ENCODE peak calls at places on chromosome 17, in five cellular contexts. P is uterus, A is left lung, V is cardiac muscle cell, I is dorsolateral prefrontal cortex. S is an unnamed sample.

GRCh38 chr17:39863918-39864746 is at the start of gene IKZF3:
- DNase-seq in P (no peak), A (peak; percentile 81), V (peak; percentile 86), I (no peak), S (peak; percentile 75)

GRCh38 chr17:307295-307691 is 45.3 kb downstream of the RPH3AL start:
- DNase-seq in P (no peak), A (no peak), V (no peak), I (no peak), S (no peak)

GRCh38 chr17:4478318-4478830 is 20.3 kb upstream of the SPNS2 start:
- DNase-seq in P (no peak), A (no peak), V (no peak), I (no peak), S (no peak)

GRCh38 chr17:60153606-60154355 is 4.0 kb downstream of the CA4 start:
- DNase-seq in P (no peak), A (no peak), V (no peak), I (no peak), S (no peak)

GRCh38 chr17:17467720-17468119 is 9.1 kb upstream of the MED9 start:
- DNase-seq in P (no peak), A (no peak), V (no peak), I (no peak), S (peak; percentile 89)

GRCh38 chr17:2049333-2050245 is 5.3 kb upstream of the HIC1 start:
- DNase-seq in P (peak; percentile 89), A (peak; percentile 88), V (peak; percentile 93), I (peak; percentile 78), S (peak; percentile 64)

GRCh38 chr17:7296189-7296861 is 1.9 kb upstream of the YBX2 start:
- DNase-seq in P (peak; percentile 78), A (peak; percentile 76), V (peak; percentile 92), I (peak; percentile 80), S (peak; percentile 76)

GRCh38 chr17:57566724-57567123 is 178.4 kb downstream of the CCDC182 start:
- DNase-seq in P (no peak), A (no peak), V (no peak), I (no peak), S (no peak)

GRCh38 chr17:32445075-32445427 is 741 bp downstream of the PSMD11 start:
- DNase-seq in P (no peak), A (no peak), V (peak; percentile 50), I (no peak), S (peak; percentile 57)

GRCh38 chr17:82302991-82303943 is 14.1 kb downstream of the CD7 start:
- DNase-seq in P (no peak), A (no peak), V (no peak), I (no peak), S (peak; percentile 51)

GRCh38 chr17:79534851-79535727 is 75.8 kb downstream of the RBFOX3 start:
- DNase-seq in P (no peak), A (no peak), V (no peak), I (no peak), S (no peak)

GRCh38 chr17:80815151-80815561 is 176.5 kb upstream of the CHMP6 start:
- DNase-seq in P (no peak), A (peak; percentile 11), V (no peak), I (no peak), S (no peak)

GRCh38 chr17:40605301-40605700 is 40.0 kb upstream of the CCR7 start:
- DNase-seq in P (no peak), A (no peak), V (no peak), I (no peak), S (no peak)

GRCh38 chr17:64998436-64999190 is 57.9 kb downstream of the GNA13 start:
- DNase-seq in P (no peak), A (no peak), V (no peak), I (no peak), S (no peak)

GRCh38 chr17:38636054-38636453 is 30.3 kb upstream of the SRCIN1 start:
- DNase-seq in P (no peak), A (no peak), V (no peak), I (peak; percentile 37), S (no peak)

GRCh38 chr17:77445030-77445907 is 304.5 kb downstream of the SEC14L1 start:
- DNase-seq in P (peak; percentile 66), A (peak; percentile 75), V (no peak), I (peak; percentile 92), S (peak; percentile 70)

GRCh38 chr17:77443743-77444260 is 303.0 kb downstream of the SEC14L1 start:
- DNase-seq in P (no peak), A (no peak), V (no peak), I (no peak), S (no peak)

GRCh38 chr17:77444653-77445029 is 303.9 kb downstream of the SEC14L1 start:
- DNase-seq in P (peak; percentile 61), A (no peak), V (no peak), I (no peak), S (no peak)

GRCh38 chr17:77446959-77447634 is 306.3 kb downstream of the SEC14L1 start:
- DNase-seq in P (peak; percentile 56), A (no peak), V (no peak), I (no peak), S (no peak)

DNA sequence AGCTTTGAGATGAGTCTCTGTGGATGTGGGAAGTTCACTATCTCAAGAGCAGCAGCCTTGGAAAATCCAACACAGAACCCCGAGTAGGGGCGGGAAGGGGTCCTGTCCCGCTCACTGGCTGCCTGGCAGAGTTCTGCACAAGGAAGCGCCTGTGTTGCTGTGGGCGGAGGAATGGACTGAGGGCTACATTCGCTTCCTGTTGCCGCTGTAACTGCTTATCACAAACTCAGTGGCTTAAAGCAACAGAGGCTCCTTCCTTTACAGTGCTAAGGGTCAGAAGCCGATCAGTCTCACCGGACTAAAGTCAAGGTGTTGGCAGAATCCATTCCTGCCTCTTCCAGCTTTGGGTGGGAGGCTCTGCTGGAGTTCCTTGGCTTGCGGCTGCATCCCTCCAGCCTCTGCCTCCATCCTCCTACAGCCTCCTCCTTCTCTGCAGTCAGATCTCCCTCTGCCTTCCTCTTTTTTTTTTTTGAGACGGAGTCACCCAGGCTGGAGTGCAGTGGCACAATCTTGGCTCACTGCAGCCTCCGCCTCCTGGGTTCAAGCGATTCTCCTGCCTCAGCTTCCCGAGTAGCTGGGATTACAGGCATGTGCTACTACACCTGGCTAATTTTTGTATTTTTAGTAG is 305.3 kb downstream of the SEC14L1 start:
- DNase-seq in P (no peak), A (peak; percentile 70), V (no peak), I (no peak), S (peak; percentile 93)
- H3K27ac ChIP-seq in P (peak overlapping the region; percentile 66), A (peak overlapping the region; percentile 60), V (peak overlapping the region; percentile 58), I (peak overlapping the region; percentile 70), S (peak overlapping the region; percentile 79)

GRCh38 chr17:75876938-75877751 is 1.2 kb downstream of the TRIM47 start:
- DNase-seq in P (peak; percentile 98), A (peak; percentile 93), V (no peak), I (peak; percentile 63), S (peak; percentile 46)
- H3K4me3 ChIP-seq in P (peak overlapping the region; percentile 54), A (peak overlapping the region; percentile 58), V (peak overlapping the region; percentile 12), I (peak overlapping the region; percentile 78), S (peak overlapping the region; percentile 65)

DNA sequence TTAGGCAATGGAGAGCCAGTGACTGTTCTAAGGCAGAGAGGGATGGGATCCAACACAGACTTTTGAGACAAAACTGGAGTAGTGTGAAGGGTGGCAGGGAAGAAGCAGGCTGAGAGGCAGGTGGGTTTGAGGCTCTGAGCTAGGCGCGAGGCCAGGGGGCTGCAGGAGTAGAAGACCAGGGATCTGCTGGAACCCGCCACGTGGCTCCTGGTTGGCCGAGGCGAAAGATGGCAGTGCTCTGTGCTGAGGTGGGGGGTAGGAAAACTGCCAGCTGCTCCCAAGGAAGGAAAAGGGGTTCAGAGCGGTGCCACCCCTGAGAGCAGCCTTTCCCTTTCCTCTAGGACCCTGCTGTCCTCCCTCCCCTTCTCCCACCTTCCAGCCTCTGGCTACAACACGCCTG is 5.6 kb downstream of the CD300LG start:
- DNase-seq in P (no peak), A (no peak), V (no peak), I (no peak), S (no peak)
- H3K27me3 ChIP-seq in P (no peaks in the 10 kb centered on the region), A (no peaks in the 10 kb centered on the region), V (no peaks in the 10 kb centered on the region), I (peaks cover 6% of the 10 kb centered on the region), S (peaks cover 3% of the 10 kb centered on the region)

DNA sequence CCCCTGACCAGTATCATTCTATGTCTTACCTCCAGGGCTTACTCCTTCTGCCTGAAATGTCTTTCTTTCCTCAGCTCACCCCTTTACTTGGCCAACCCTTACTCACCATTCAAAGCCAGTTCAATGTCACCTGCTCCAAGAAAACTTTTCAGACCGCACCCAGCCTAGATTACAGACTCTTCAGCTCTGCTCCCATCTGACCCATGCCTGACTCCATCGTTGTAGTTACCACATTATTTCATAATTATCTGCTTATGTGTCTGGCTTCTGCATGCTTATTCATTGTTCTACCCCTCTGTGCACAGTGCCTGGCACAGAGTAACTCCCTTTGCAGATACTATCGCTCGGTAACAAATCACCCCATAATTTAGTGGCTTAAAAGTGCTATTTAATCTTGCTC is 62.5 kb upstream of the TOB1 start:
- DNase-seq in P (no peak), A (no peak), V (no peak), I (no peak), S (no peak)
- H3K27ac ChIP-seq in P (no peak overlapping the region), A (no peak overlapping the region), V (no peak overlapping the region), I (peak overlapping the region; percentile 100), S (no peak overlapping the region)